ENCODE peak calls at places on chromosomes 6 and 20, in six cellular contexts. F is endothelial cell of umbilical vein, H is WTC11, Y is H1, N is K562, U is HepG2. O is an unnamed sample.

GRCh38 chr6:51855310-51856082 is 231.9 kb downstream of the PKHD1 start:
- DNase-seq in F (peak; percentile 32), Y (no peak), U (peak; percentile 79), N (peak; percentile 74), H (peak; percentile 23), O (peak; percentile 63)

GRCh38 chr6:1407499-1407990 is 18.2 kb downstream of the FOXF2 start:
- DNase-seq in Y (no peak), N (no peak), H (no peak), F (no peak), U (no peak), O (no peak)

GRCh38 chr6:90502381-90502780 is 84.5 kb downstream of the MAP3K7 start:
- DNase-seq in Y (no peak), N (peak; percentile 36), U (no peak), H (no peak), F (no peak), O (no peak)

GRCh38 chr6:134173936-134174789 is 121.7 kb upstream of the SLC2A12 start:
- DNase-seq in N (peak; percentile 89), F (peak; percentile 90), U (peak; percentile 79), Y (peak; percentile 95), H (peak; percentile 88), O (peak; percentile 33)

GRCh38 chr20:59178983-59179595 is 15.5 kb downstream of the ZNF831 start:
- DNase-seq in F (no peak), Y (no peak), H (no peak), N (no peak), U (no peak), O (no peak)

GRCh38 chr6:73180718-73181619 is 44.3 kb downstream of the KHDC1L start:
- DNase-seq in H (no peak), Y (no peak), F (peak; percentile 55), U (peak; percentile 39), N (peak; percentile 48), O (peak; percentile 55)

GRCh38 chr6:3663811-3664210 is 87.7 kb downstream of the PXDC1 start:
- DNase-seq in Y (peak; percentile 35), H (no peak), U (no peak), F (no peak), N (no peak), O (no peak)

GRCh38 chr6:12769556-12770255 is 53.1 kb downstream of the PHACTR1 start:
- DNase-seq in H (no peak), U (no peak), N (no peak), F (no peak), Y (no peak), O (no peak)

GRCh38 chr20:9627219-9627618 is 112.8 kb downstream of the LAMP5 start:
- DNase-seq in N (no peak), H (no peak), F (no peak), U (no peak), Y (no peak), O (no peak)

GRCh38 chr6:131917318-131917717 is 33.9 kb downstream of the CCN2 start:
- DNase-seq in N (no peak), H (no peak), Y (no peak), U (no peak), F (no peak), O (no peak)

GRCh38 chr6:116405663-116406329 is 35.0 kb downstream of the DSE start:
- DNase-seq in F (no peak), Y (no peak), N (peak; percentile 47), U (no peak), H (peak; percentile 30), O (no peak)

GRCh38 chr20:38926934-38927616 is 858 bp downstream of the FAM83D start:
- DNase-seq in Y (peak; percentile 51), N (no peak), F (peak; percentile 35), H (no peak), U (no peak), O (no peak)

GRCh38 chr6:147023148-147023547 is 181.1 kb upstream of the STXBP5 start:
- DNase-seq in F (no peak), Y (no peak), H (no peak), N (no peak), U (no peak), O (no peak)

GRCh38 chr6:136607932-136608772 is 57.9 kb upstream of the MAP7 start:
- DNase-seq in F (peak; percentile 61), N (peak; percentile 83), Y (peak; percentile 97), U (peak; percentile 59), H (peak; percentile 93), O (peak; percentile 38)

GRCh38 chr6:69038841-69039240 is 403.8 kb downstream of the ADGRB3 start:
- DNase-seq in Y (no peak), N (no peak), F (no peak), U (no peak), H (no peak), O (no peak)

GRCh38 chr20:2713285-2713684 is 20.7 kb downstream of the EBF4 start:
- DNase-seq in U (peak; percentile 52), N (peak; percentile 24), F (no peak), Y (no peak), H (no peak), O (peak; percentile 43)

GRCh38 chr20:47489448-47489872 is 12.2 kb upstream of the NCOA3 start:
- DNase-seq in Y (no peak), N (no peak), F (no peak), H (no peak), U (no peak), O (no peak)

GRCh38 chr6:31582230-31582601 is at the start of gene LTB:
- DNase-seq in H (no peak), U (no peak), N (no peak), Y (no peak), F (no peak), O (no peak)

GRCh38 chr20:62197321-62197720 is 14.5 kb downstream of the MTG2 start:
- DNase-seq in N (no peak), Y (no peak), U (no peak), F (no peak), H (no peak), O (no peak)

GRCh38 chr6:31158863-31159855 is 770 bp downstream of the TCF19 start:
- DNase-seq in N (peak; percentile 57), F (no peak), H (peak; percentile 70), Y (peak; percentile 83), U (peak; percentile 31), O (peak; percentile 15)

GRCh38 chr6:158660331-158660730 is 10.5 kb downstream of the SYTL3 start:
- DNase-seq in Y (peak; percentile 61), U (no peak), N (peak; percentile 70), F (no peak), H (peak; percentile 52), O (peak; percentile 32)

GRCh38 chr20:48295445-48295903 is 510.2 kb upstream of the SULF2 start:
- DNase-seq in U (peak; percentile 94), Y (no peak), H (no peak), N (no peak), F (peak; percentile 95), O (peak; percentile 88)

GRCh38 chr6:29845405-29846006 is 17.9 kb downstream of the HLA-G start:
- DNase-seq in N (no peak), F (no peak), U (peak; percentile 45), H (no peak), Y (no peak), O (no peak)

GRCh38 chr6:155054851-155055250 is 59.7 kb downstream of the TIAM2 start:
- DNase-seq in U (no peak), Y (no peak), N (no peak), H (no peak), F (peak; percentile 79), O (no peak)
- TF ChIP-seq JUN in U (no peak), Y (no peak), N (no peak), H (no peak), F (no peak), O (no peak)

GRCh38 chr6:144408151-144408550 is 123.0 kb downstream of the UTRN start:
- DNase-seq in U (no peak), Y (no peak), F (no peak), N (no peak), H (no peak), O (no peak)
- TF ChIP-seq JUN in U (no peak), Y (no peak), F (no peak), N (no peak), H (no peak), O (no peak)

DNA sequence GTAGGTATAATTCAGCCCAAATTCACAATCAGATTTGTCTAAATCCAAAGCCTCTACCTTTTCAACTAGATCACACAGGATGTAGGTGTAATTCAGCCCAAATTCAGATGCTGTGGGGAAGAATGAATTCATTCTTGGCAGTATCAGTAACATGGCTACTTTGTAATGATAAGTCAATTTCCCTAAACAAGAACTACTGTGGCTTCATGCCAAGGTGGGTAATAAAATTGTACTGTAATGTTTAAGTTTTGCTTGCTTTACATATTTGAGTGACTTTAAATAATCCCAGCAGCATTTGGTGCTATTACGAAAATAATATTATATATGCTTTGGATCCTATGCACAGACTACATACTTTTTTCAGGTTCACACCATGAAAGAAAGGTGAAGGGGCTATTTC is 239.1 kb downstream of the HDGFL1 start:
- DNase-seq in H (no peak), Y (no peak), N (no peak), U (no peak), F (peak; percentile 71), O (no peak)
- TF ChIP-seq JUN in H (no peak), Y (no peak), N (no peak), U (no peak), F (no peak), O (no peak)

DNA sequence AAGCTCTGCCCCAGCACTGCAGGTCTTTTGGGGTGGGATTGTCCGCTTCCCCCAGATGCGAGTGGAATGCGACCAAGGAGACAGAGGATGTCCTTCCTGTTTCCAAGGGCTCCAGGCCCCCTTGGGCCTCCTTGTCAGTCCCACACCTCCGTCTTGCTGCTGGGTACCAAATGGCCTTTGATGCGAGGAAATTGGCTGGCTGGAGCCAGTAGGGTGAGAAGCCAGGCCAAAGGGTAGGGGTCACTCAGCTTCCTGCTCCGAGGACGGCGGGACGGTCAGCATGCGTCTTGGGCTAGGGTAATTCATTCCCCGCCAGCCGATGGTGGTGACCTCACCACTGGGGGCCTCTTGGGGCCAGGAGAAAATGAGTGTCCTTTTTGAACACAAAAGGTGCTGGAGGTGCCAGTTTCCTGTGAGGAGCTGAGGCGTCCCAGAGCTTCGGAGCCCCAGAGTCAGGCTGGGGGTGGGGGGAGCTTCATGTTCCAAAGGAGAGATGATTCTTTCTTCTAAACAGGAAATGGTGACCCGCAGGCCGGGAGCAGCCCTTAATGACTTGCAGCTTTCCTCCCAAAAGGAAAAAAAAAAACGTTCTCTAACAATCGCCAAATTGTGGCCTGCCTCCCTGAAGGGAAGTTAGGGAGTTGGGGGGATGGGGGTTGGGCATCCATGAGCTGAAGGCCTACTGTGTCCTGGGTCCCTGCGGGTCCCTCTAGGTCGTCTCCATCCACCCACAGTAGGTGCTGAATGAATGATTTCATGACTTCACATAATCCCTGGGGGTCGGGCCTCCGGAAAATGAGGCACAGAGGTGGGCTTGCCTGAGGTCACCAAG is 6.7 kb downstream of the SNAI1 start:
- DNase-seq in H (peak; percentile 33), Y (peak; percentile 59), N (peak; percentile 73), F (peak; percentile 71), U (no peak), O (peak; percentile 41)
- TF ChIP-seq JUN in H (no peak), Y (no peak), N (no peak), F (peak; percentile 47), U (no peak), O (no peak)

GRCh38 chr6:39104528-39104927 is 10.5 kb downstream of the SAYSD1 start:
- DNase-seq in U (no peak), F (no peak), N (no peak), Y (no peak), H (no peak), O (no peak)
- TF ChIP-seq JUN in U (no peak), F (no peak), N (no peak), Y (no peak), H (no peak), O (no peak)

GRCh38 chr6:54299542-54300269 is 8.5 kb upstream of the TINAG start:
- DNase-seq in N (no peak), Y (no peak), U (no peak), F (no peak), H (no peak), O (no peak)
- TF ChIP-seq JUN in N (no peak), Y (no peak), U (no peak), F (no peak), H (no peak), O (no peak)

GRCh38 chr6:44219053-44219814 is 2.5 kb downstream of the MYMX start:
- DNase-seq in H (peak; percentile 94), Y (peak; percentile 92), F (peak; percentile 87), N (peak; percentile 90), U (peak; percentile 80), O (peak; percentile 40)
- TF ChIP-seq JUN in H (no peak), Y (peak; percentile 63), F (no peak), N (no peak), U (no peak), O (no peak)